ENCODE peak calls at places on chromosomes 6 and 20, in four cellular contexts. U, X, F and J are unnamed samples.

GRCh38 chr6:75384116-75384515 is 99.5 kb upstream of the TMEM30A start:
- DNase-seq in F (no peak), X (no peak), U (no peak), J (no peak)

GRCh38 chr6:27091661-27092315 is 155.7 kb upstream of the PRSS16 start:
- DNase-seq in U (peak), F (peak), X (peak), J (peak)

GRCh38 chr6:125953502-125953875 is 3.1 kb upstream of the HINT3 start:
- DNase-seq in X (no peak), U (peak), F (no peak), J (no peak)

GRCh38 chr20:62481441-62482135 is 5.8 kb upstream of the GATA5 start:
- DNase-seq in U (no peak), F (no peak), X (no peak), J (no peak)

GRCh38 chr20:50602432-50603088 is 88.8 kb downstream of the RIPOR3 start:
- DNase-seq in X (no peak), F (no peak), U (no peak), J (no peak)

GRCh38 chr20:44001667-44002596 is 87.3 kb downstream of the TOX2 start:
- DNase-seq in F (no peak), U (no peak), X (peak), J (no peak)

GRCh38 chr6:2935566-2936291 is 32.6 kb upstream of the SERPINB9 start:
- DNase-seq in F (no peak), U (no peak), X (no peak), J (no peak)

GRCh38 chr6:20712011-20712410 is 177.8 kb downstream of the CDKAL1 start:
- DNase-seq in X (no peak), F (no peak), U (no peak), J (no peak)

GRCh38 chr6:24719125-24719931 is at the start of gene C6orf62:
- DNase-seq in U (no peak), F (peak), X (peak), J (peak)

GRCh38 chr6:110357696-110358535 is at the start of gene METTL24:
- DNase-seq in X (no peak), U (no peak), F (no peak), J (peak)

GRCh38 chr20:22489614-22490286 is 94.6 kb downstream of the FOXA2 start:
- DNase-seq in U (peak), X (no peak), F (no peak), J (no peak)

GRCh38 chr6:127273499-127273898 is 6.8 kb downstream of the RNF146 start:
- DNase-seq in U (no peak), X (no peak), F (no peak), J (no peak)

GRCh38 chr6:127266178-127266891 is at the start of gene RNF146:
- DNase-seq in F (peak), X (peak), U (peak), J (peak)

GRCh38 chr6:127266892-127267741 is 453 bp downstream of the RNF146 start:
- DNase-seq in U (no peak), X (no peak), F (peak), J (peak)

DNA sequence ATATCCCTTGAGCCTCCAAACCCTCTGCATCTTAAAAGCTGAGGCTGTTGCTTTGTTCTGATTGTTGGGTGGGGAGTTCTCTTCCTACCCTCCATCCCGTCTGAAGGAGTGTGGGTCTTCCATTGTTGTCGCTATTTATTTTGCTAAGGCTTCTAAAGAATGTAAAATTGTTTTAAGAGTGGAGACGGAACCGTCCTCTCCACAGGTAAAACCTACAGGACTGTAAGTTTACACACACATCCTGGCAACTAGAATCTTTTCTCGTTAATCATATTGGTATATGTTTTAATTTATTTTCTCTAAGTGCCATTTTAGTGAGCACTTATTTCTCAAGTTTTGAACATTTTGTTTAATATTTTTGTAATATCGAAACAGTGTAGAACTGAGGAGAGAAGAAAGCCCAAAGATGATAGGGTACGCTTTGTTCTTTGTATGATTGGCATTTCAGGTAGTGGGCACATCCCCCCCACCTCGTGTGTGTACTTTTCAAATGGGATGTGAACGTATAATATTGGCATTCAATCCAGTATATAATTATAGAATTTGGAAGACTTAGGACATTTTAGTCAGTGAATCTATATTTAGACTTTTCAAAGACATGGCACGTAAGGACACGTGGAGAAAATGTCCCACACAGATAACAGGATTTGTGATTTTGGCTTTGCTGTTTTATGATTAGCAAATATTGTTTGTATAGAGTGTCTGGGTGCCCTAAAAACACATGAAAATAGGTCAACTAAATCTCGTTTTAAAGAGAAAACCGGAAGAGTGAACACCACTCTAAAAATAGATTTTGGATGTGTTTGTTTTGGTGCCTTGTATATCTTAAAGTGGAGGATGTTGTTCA is 1.3 kb downstream of the RNF146 start:
- DNase-seq in F (no peak), U (peak), X (no peak), J (peak)
- TF ChIP-seq TAF1 in F (no peak), U (no peak), X (no peak), J (no peak)

DNA sequence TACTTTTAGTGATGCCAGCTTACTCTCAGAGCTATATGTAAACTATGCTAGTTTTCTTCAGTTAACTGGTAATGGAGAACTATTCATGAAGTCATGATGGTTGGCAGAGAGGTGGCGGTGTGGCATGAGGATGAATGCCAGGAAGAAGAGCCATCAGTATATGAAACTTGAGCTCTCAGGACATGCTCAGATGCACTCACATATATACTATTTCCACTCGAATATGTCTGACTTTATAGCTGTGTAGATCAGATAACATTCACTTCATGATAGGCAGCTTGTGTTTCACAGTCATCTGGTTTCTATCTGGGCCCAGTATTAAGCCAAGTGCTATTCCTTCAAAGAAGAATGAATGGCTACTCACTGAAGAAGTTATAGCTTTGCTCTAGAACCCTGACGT is 46.2 kb upstream of the CEP85L start:
- DNase-seq in X (no peak), U (no peak), F (no peak), J (no peak)
- TF ChIP-seq SMC3 in X (no peak), U (no peak), F (no peak), J (peak)

GRCh38 chr6:22098623-22099022 is 198.2 kb downstream of the PRL start:
- DNase-seq in F (no peak), X (no peak), U (no peak), J (no peak)
- TF ChIP-seq TAF1 in F (no peak), X (no peak), U (no peak), J (no peak)

GRCh38 chr6:106089981-106090380 is 3.8 kb downstream of the PRDM1 start:
- DNase-seq in X (no peak), F (no peak), U (no peak), J (no peak)
- TF ChIP-seq SMC3 in X (peak), F (no peak), U (no peak), J (peak)

GRCh38 chr6:32945106-32945761 is 4.4 kb upstream of the HLA-DMB start:
- DNase-seq in U (no peak), F (no peak), X (peak), J (no peak)
- TF ChIP-seq TAF1 in U (no peak), F (no peak), X (peak), J (no peak)

DNA sequence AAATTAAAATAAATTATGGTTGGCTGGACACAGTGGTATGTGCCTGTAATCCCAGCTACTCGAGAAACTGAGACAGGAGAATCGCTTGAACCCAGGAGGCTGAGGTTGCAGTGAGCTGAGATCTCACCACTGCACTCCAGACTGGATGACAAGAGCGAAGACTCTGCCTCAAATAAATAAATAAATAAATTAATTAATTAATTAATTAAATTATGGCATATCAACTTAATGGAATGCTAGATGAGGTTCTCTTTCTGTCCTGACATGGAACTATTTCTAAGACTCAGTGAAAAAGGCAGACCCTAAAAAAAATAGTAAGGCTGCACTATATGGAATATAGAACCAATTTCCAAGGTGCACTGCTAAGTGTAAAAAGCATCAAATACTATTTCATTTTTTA is 4.8 kb downstream of the SRPK1 start:
- DNase-seq in X (no peak), F (no peak), U (no peak), J (no peak)
- TF ChIP-seq SMC3 in X (no peak), F (no peak), U (no peak), J (no peak)

DNA sequence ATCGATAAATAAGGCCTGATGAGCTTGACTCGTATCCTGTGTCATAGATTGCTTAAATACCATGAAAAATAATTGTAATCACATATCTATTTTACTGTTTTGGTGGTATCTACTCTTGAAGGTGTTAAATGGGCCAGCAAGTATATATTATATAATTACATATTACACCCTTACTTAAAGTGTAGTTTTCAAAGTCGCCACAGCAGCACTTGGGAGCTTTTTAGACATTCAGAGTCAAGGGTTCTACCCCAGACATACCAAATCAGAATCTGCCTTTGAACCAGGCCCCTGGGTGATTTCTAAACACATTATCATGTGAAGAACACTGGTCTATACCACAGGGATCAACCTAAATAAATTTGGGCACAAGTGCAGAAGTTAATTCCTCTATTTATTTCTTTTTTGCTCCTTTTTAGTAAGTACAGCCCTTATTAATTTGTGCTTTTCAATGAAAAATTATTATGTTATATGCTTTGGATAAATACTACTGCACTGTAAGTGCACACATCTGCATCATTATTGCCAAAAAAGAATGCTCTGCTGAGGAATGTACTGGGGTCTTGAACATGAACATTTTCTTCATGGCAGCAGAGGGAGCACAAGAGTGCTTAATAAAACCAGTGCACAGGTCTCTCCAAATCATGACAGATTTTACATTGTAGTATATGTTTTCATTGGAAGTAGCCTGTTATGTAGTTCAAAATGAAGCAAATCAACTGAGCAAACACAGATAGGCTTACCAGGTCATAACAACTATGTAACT is 3.1 kb upstream of the ATXN1 start:
- DNase-seq in F (no peak), X (no peak), U (peak), J (peak)
- TF ChIP-seq TAF1 in F (no peak), X (no peak), U (no peak), J (no peak)

DNA sequence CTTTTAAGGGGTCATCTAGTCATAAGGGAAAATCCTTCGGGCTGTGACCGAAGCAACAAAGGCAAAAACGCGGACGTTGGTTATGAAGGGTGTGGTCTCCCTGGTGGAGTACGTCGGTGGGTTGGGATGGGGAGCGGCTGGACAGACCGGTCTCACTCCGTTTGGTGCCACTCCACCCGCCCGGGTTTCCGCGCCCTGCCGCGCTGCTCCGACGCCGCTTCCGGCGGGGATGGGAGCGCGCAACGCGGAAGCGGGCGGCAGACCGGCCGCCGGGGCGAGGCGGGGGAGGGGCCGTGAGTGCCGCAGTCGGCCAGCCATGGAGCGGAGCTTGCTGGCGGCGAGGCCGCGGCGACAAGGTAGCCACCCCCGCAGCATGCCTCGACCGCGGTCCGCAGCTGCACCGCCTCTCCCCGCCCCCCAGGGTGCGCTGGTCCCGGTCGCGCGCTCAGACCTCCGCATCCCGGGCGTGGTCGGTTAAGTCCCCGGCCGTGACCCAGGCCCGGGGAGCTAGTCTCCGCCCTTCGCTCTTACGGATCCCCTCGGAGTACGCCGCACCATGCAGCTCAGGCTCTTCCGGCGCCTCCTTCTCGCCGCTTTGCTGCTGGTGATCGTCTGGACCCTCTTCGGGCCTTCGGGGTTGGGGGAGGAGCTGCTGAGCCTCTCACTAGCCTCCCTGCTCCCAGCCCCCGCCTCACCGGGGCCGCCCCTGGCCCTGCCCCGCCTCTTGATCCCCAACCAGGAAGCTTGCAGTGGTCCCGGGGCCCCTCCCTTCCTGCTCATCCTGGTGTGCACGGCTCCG is at the start of gene B3GALT4:
- DNase-seq in X (peak), U (no peak), F (peak), J (peak)
- TF ChIP-seq SMC3 in X (no peak), U (no peak), F (peak), J (no peak)

GRCh38 chr6:68238097-68238597 is 396.9 kb upstream of the ADGRB3 start:
- DNase-seq in F (no peak), X (no peak), U (no peak), J (no peak)
- TF ChIP-seq TAF1 in F (no peak), X (no peak), U (no peak), J (no peak)

GRCh38 chr6:141988327-141988726 is 144.4 kb upstream of the GJE1 start:
- DNase-seq in F (no peak), U (no peak), X (no peak), J (no peak)

GRCh38 chr6:141990840-141991239 is 141.9 kb upstream of the GJE1 start:
- DNase-seq in X (no peak), F (no peak), U (no peak), J (no peak)

GRCh38 chr6:141988954-141989705 is 143.6 kb upstream of the GJE1 start:
- DNase-seq in X (no peak), F (peak), U (peak), J (peak)

GRCh38 chr6:141989706-141989959 is 143.1 kb upstream of the GJE1 start:
- DNase-seq in F (no peak), X (no peak), U (no peak), J (no peak)

DNA sequence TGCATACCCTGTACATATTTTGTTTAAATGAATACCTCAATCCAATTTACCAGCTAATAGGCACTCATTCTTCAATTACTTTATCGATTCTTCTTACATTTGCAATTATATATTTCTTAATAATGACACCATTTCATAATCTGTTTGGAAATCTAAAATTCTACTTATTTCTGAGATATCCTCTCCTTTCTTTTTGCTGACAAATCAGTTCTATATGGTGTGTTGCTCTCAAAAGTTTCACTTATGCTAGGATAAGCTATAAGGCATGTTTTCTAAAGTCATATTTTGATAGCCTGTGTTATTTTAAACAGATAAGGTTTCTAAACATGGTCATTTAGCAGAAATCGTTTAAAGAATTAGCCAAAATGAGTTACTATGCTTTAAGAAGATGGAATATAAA is 140.6 kb upstream of the GJE1 start:
- DNase-seq in U (no peak), F (no peak), X (no peak), J (no peak)
- TF ChIP-seq SMC3 in U (no peak), F (no peak), X (no peak), J (no peak)